ENCODE peak calls at places on chromosomes 11 and 22, in ten cellular contexts. N is iPS-NIHi11; G is activated CD4-positive, alpha-beta T cell treated with anti-CD3 and anti-CD28 coated beads for 36 hours; X is fibroblast of villous mesenchyme; Y is AG04450; S is kidney glomerular epithelial cell; U is NCI-H187; K is CD4-positive, alpha-beta T cell; R is NCI-H1092; T is ovary. Z is an unnamed sample.

GRCh38 chr11:62402226-62402625 is 16.6 kb upstream of the SCGB1A1 start:
- DNase-seq in Y (no peak), U (no peak), N (no peak), S (no peak), T (peak), R (no peak), X (peak), K (peak), G (peak), Z (peak)

GRCh38 chr22:25764270-25765015 is 22.5 kb downstream of the MYO18B start:
- DNase-seq in X (no peak), R (no peak), Y (no peak), T (no peak), U (no peak), S (no peak), N (peak), K (no peak), G (peak), Z (no peak)

GRCh38 chr11:61914471-61915171 is 2.7 kb downstream of the RAB3IL1 start:
- DNase-seq in G (no peak), Y (no peak), R (no peak), U (no peak), T (peak), X (no peak), S (no peak), N (no peak), K (no peak), Z (no peak)

GRCh38 chr22:36926721-36927435 is 13.4 kb downstream of the CSF2RB start:
- DNase-seq in R (no peak), S (no peak), U (no peak), N (no peak), K (no peak), T (no peak), X (no peak), G (no peak), Y (no peak), Z (no peak)

GRCh38 chr22:26273011-26273675 is 103.9 kb downstream of the SEZ6L start:
- DNase-seq in Y (no peak), N (no peak), S (no peak), K (no peak), R (peak), T (peak), G (no peak), U (no peak), X (no peak), Z (no peak)

GRCh38 chr11:60118333-60118732 is 29.9 kb downstream of the MS4A2 start:
- DNase-seq in Y (no peak), S (peak), X (no peak), T (no peak), K (no peak), G (no peak), N (no peak), U (no peak), R (no peak), Z (no peak)

GRCh38 chr22:37088108-37088605 is 21.4 kb downstream of the TMPRSS6 start:
- DNase-seq in G (peak), U (peak), Y (no peak), R (no peak), K (no peak), X (peak), N (no peak), S (no peak), T (no peak), Z (no peak)

GRCh38 chr22:27181537-27181936 is 524.1 kb downstream of the MIAT start:
- DNase-seq in K (no peak), G (no peak), S (no peak), X (no peak), U (no peak), T (no peak), N (no peak), Y (no peak), R (no peak), Z (no peak)

GRCh38 chr11:14029971-14030531 is 67.5 kb downstream of the SPON1 start:
- DNase-seq in T (peak), K (no peak), G (no peak), X (peak), U (no peak), S (peak), Y (peak), R (peak), N (peak), Z (peak)

GRCh38 chr11:9590717-9591116 is 17.2 kb downstream of the WEE1 start:
- DNase-seq in R (no peak), K (no peak), G (no peak), Y (no peak), N (no peak), S (no peak), T (no peak), U (no peak), X (no peak), Z (no peak)

GRCh38 chr11:69654660-69655478 is 13.9 kb downstream of the CCND1 start:
- DNase-seq in G (no peak), U (no peak), R (no peak), S (peak), N (no peak), X (no peak), T (no peak), K (no peak), Y (no peak), Z (no peak)

GRCh38 chr11:122271167-122271566 is 155.2 kb upstream of the BLID start:
- DNase-seq in R (peak), S (no peak), X (no peak), K (no peak), T (no peak), G (no peak), N (peak), U (peak), Y (no peak), Z (no peak)

GRCh38 chr11:30143098-30143705 is 87.6 kb upstream of the FSHB start:
- DNase-seq in S (peak), T (no peak), N (peak), K (no peak), Y (peak), G (no peak), U (no peak), R (peak), X (peak), Z (peak)

GRCh38 chr11:134471341-134472187 is 59.5 kb upstream of the B3GAT1 start:
- DNase-seq in T (no peak), Y (no peak), N (no peak), G (no peak), X (no peak), U (no peak), K (no peak), S (no peak), R (no peak), Z (no peak)

GRCh38 chr11:30560345-30561106 is 25.6 kb downstream of the MPPED2 start:
- DNase-seq in G (no peak), T (no peak), K (no peak), U (no peak), Y (no peak), S (peak), N (peak), X (no peak), R (no peak), Z (no peak)

GRCh38 chr11:8775341-8776133 is 92.9 kb downstream of the RPL27A start:
- DNase-seq in G (no peak), N (no peak), Y (no peak), T (peak), X (no peak), K (no peak), S (no peak), U (no peak), R (no peak), Z (no peak)

GRCh38 chr22:23242473-23243001 is 62.2 kb downstream of the BCR start:
- DNase-seq in U (no peak), S (no peak), X (no peak), K (no peak), R (no peak), N (peak), G (peak), T (no peak), Y (no peak), Z (no peak)

GRCh38 chr11:99501655-99502054 is 480.9 kb downstream of the CNTN5 start:
- DNase-seq in U (no peak), Y (no peak), R (no peak), S (no peak), X (no peak), T (no peak), G (no peak), N (no peak), K (no peak), Z (no peak)

GRCh38 chr11:127873478-127873877 is 713.9 kb downstream of the ETS1 start:
- DNase-seq in G (no peak), K (no peak), S (no peak), U (no peak), X (no peak), T (no peak), Y (no peak), N (no peak), R (no peak), Z (no peak)

GRCh38 chr22:44811141-44811540 is 58.8 kb downstream of the ARHGAP8 start:
- DNase-seq in N (no peak), X (no peak), G (no peak), R (no peak), K (no peak), S (no peak), U (no peak), T (no peak), Y (no peak), Z (no peak)

GRCh38 chr11:72777755-72778278 is 16.0 kb downstream of the STARD10 start:
- DNase-seq in Y (no peak), N (no peak), G (no peak), R (no peak), S (no peak), T (no peak), K (no peak), U (no peak), X (no peak), Z (no peak)

GRCh38 chr22:50315289-50316113 is 8.1 kb upstream of the PLXNB2 start:
- DNase-seq in R (no peak), S (no peak), N (peak), X (no peak), G (no peak), K (no peak), Y (no peak), T (no peak), U (no peak), Z (no peak)

GRCh38 chr11:33135216-33135615 is 26.1 kb downstream of the CSTF3 start:
- DNase-seq in S (no peak), N (no peak), U (no peak), R (no peak), X (peak), T (no peak), K (no peak), G (no peak), Y (peak), Z (peak)

GRCh38 chr11:13104619-13105236 is 95.6 kb downstream of the RASSF10 start:
- DNase-seq in T (no peak), Y (no peak), N (no peak), U (no peak), G (no peak), X (no peak), R (peak), S (no peak), K (no peak), Z (no peak)

GRCh38 chr11:70247042-70247709 is 23.3 kb upstream of the PPFIA1 start:
- DNase-seq in K (no peak), G (no peak), R (no peak), U (no peak), S (peak), T (no peak), X (peak), Y (no peak), N (no peak), Z (no peak)

GRCh38 chr11:64805481-64805880 is 2.5 kb upstream of the MAP4K2 start:
- DNase-seq in U (no peak), X (no peak), R (no peak), Y (no peak), K (no peak), G (no peak), N (no peak), S (no peak), T (no peak), Z (no peak)

GRCh38 chr11:13697710-13698109 is 29.2 kb downstream of the FAR1 start:
- DNase-seq in K (no peak), U (no peak), Y (no peak), N (no peak), T (no peak), X (no peak), G (no peak), S (no peak), R (no peak), Z (no peak)

GRCh38 chr11:10648896-10649295 is 44.7 kb downstream of the IRAG1 start:
- DNase-seq in G (no peak), U (no peak), X (no peak), N (no peak), S (no peak), K (no peak), R (no peak), Y (no peak), T (no peak), Z (no peak)

GRCh38 chr11:66987158-66987620 is 12.1 kb downstream of the C11orf86 start:
- DNase-seq in R (no peak), T (no peak), K (no peak), N (peak), U (no peak), Y (no peak), X (no peak), G (no peak), S (no peak), Z (no peak)

GRCh38 chr11:14529933-14530332 is 9.7 kb upstream of the PSMA1 start:
- DNase-seq in Y (no peak), G (no peak), U (no peak), N (peak), T (no peak), R (no peak), S (peak), X (no peak), K (no peak), Z (no peak)

GRCh38 chr11:117428186-117428855 is 100.7 kb downstream of the CEP164 start:
- DNase-seq in U (no peak), N (no peak), R (no peak), Y (no peak), T (no peak), X (no peak), G (no peak), S (no peak), K (no peak), Z (no peak)

GRCh38 chr11:118953265-118953664 is 2.8 kb upstream of the UPK2 start:
- DNase-seq in G (no peak), R (peak), S (no peak), N (peak), K (no peak), Y (no peak), T (no peak), U (peak), X (no peak), Z (no peak)

Z was measured in fibroblast of the aortic adventitia.